ENCODE peak calls at places on chromosomes 12 and 14, in six cellular contexts. J is activated CD4-positive, alpha-beta T cell treated with anti-CD3 and anti-CD28 coated beads, Interleukin-2, amount 10 ng/mL, durations not matched to agents 24 days and 14 days; Z is lower lobe of right lung; Q is bronchial epithelial cell; N is astrocyte of the cerebellum; I is Peyer's patch. K is an unnamed sample.

GRCh38 chr12:6169107-6169440 is 31.1 kb upstream of the CD9 start:
- DNase-seq in Q (no peak), I (no peak), Z (no peak), J (no peak), N (no peak), K (no peak)

GRCh38 chr12:52612431-52613290 is 5.7 kb downstream of the KRT73 start:
- DNase-seq in J (no peak), Q (no peak), I (no peak), Z (no peak), N (no peak), K (no peak)

GRCh38 chr12:124105546-124105945 is 132.5 kb downstream of the ZNF664 start:
- DNase-seq in Z (no peak), I (no peak), J (no peak), N (no peak), Q (no peak), K (no peak)

GRCh38 chr12:25194211-25194610 is 749 bp downstream of the DNAI7 start:
- DNase-seq in N (no peak), J (no peak), I (no peak), Q (no peak), Z (no peak), K (no peak)

GRCh38 chr14:23695220-23695999 is 59.2 kb downstream of the DHRS2 start:
- DNase-seq in N (no peak), Q (no peak), J (no peak), Z (no peak), I (no peak), K (no peak)

GRCh38 chr12:56087220-56087619 is 7.3 kb downstream of the ERBB3 start:
- DNase-seq in Z (peak), Q (peak), I (no peak), J (no peak), N (no peak), K (no peak)

GRCh38 chr12:123063535-123063934 is 83.1 kb downstream of the ARL6IP4 start:
- DNase-seq in I (no peak), Z (peak), N (no peak), Q (no peak), J (peak), K (no peak)

GRCh38 chr14:93286212-93286890 is 46.5 kb downstream of the BTBD7 start:
- DNase-seq in Z (no peak), Q (no peak), I (no peak), N (no peak), J (no peak), K (no peak)

GRCh38 chr14:59186316-59186715 is 2.2 kb upstream of the DAAM1 start:
- DNase-seq in Q (no peak), I (no peak), Z (no peak), N (no peak), J (no peak), K (no peak)

GRCh38 chr14:22837059-22837749 is 819 bp downstream of the MMP14 start:
- DNase-seq in Z (peak), Q (no peak), I (no peak), J (no peak), N (no peak), K (no peak)

GRCh38 chr14:103941462-103941861 is 867 bp downstream of the RD3L start:
- DNase-seq in I (no peak), Z (no peak), N (no peak), J (no peak), Q (no peak), K (no peak)

K was measured in brain pericyte.